ENCODE peak calls at places on chromosomes 2 and 18, in ten cellular contexts. One of them, this sample, is unnamed.

GRCh38 chr18:23226386-23226785 is 91.1 kb downstream of the CABLES1 start:
- DNase-seq in astrocyte of the spinal cord: peak; percentile 52
- DNase-seq in heart right ventricle: no peak
- DNase-seq in pancreas: no peak
- DNase-seq in cardiac fibroblast: peak; percentile 81
- DNase-seq in body of pancreas: no peak
- DNase-seq in kidney: no peak
- DNase-seq in NB4: no peak
- DNase-seq in AG04450: no peak
- DNase-seq in neural progenitor cell: no peak
- DNase-seq in this sample: no peak

GRCh38 chr2:1341409-1342120 is 71.7 kb upstream of the TPO start:
- DNase-seq in NB4: peak; percentile 7
- DNase-seq in cardiac fibroblast: no peak
- DNase-seq in AG04450: no peak
- DNase-seq in neural progenitor cell: no peak
- DNase-seq in kidney: no peak
- DNase-seq in pancreas: no peak
- DNase-seq in body of pancreas: no peak
- DNase-seq in heart right ventricle: no peak
- DNase-seq in astrocyte of the spinal cord: no peak
- DNase-seq in this sample: no peak

GRCh38 chr2:138787053-138787666 is 7.0 kb upstream of the NXPH2 start:
- DNase-seq in neural progenitor cell: peak; percentile 48
- DNase-seq in heart right ventricle: no peak
- DNase-seq in NB4: peak; percentile 34
- DNase-seq in cardiac fibroblast: peak; percentile 53
- DNase-seq in kidney: no peak
- DNase-seq in body of pancreas: peak; percentile 28
- DNase-seq in AG04450: no peak
- DNase-seq in pancreas: peak; percentile 34
- DNase-seq in astrocyte of the spinal cord: peak; percentile 59
- DNase-seq in this sample: peak; percentile 39

GRCh38 chr2:240704651-240705050 is 13.0 kb downstream of the AQP12A start:
- DNase-seq in AG04450: no peak
- DNase-seq in astrocyte of the spinal cord: no peak
- DNase-seq in heart right ventricle: peak; percentile 4
- DNase-seq in pancreas: no peak
- DNase-seq in cardiac fibroblast: no peak
- DNase-seq in NB4: no peak
- DNase-seq in body of pancreas: no peak
- DNase-seq in kidney: peak; percentile 66
- DNase-seq in neural progenitor cell: no peak
- DNase-seq in this sample: no peak

GRCh38 chr2:235670974-235671787 is 177.3 kb downstream of the AGAP1 start:
- DNase-seq in body of pancreas: no peak
- DNase-seq in cardiac fibroblast: no peak
- DNase-seq in neural progenitor cell: peak; percentile 14
- DNase-seq in pancreas: no peak
- DNase-seq in AG04450: no peak
- DNase-seq in NB4: no peak
- DNase-seq in kidney: no peak
- DNase-seq in astrocyte of the spinal cord: no peak
- DNase-seq in heart right ventricle: no peak
- DNase-seq in this sample: no peak

GRCh38 chr2:20235655-20236302 is 10.8 kb upstream of the SDC1 start:
- DNase-seq in body of pancreas: no peak
- DNase-seq in astrocyte of the spinal cord: no peak
- DNase-seq in NB4: no peak
- DNase-seq in AG04450: no peak
- DNase-seq in heart right ventricle: no peak
- DNase-seq in kidney: peak; percentile 90
- DNase-seq in cardiac fibroblast: no peak
- DNase-seq in pancreas: no peak
- DNase-seq in neural progenitor cell: no peak
- DNase-seq in this sample: no peak

GRCh38 chr2:55511508-55512124 is 7.9 kb upstream of the CFAP36 start:
- DNase-seq in AG04450: no peak
- DNase-seq in kidney: no peak
- DNase-seq in body of pancreas: no peak
- DNase-seq in NB4: peak; percentile 53
- DNase-seq in neural progenitor cell: peak; percentile 64
- DNase-seq in heart right ventricle: no peak
- DNase-seq in astrocyte of the spinal cord: peak; percentile 53
- DNase-seq in cardiac fibroblast: peak; percentile 66
- DNase-seq in pancreas: no peak
- DNase-seq in this sample: peak; percentile 16

GRCh38 chr2:2044658-2045057 is 286.4 kb downstream of the MYT1L start:
- DNase-seq in cardiac fibroblast: no peak
- DNase-seq in astrocyte of the spinal cord: no peak
- DNase-seq in pancreas: no peak
- DNase-seq in body of pancreas: no peak
- DNase-seq in NB4: no peak
- DNase-seq in neural progenitor cell: no peak
- DNase-seq in kidney: no peak
- DNase-seq in heart right ventricle: no peak
- DNase-seq in AG04450: no peak
- DNase-seq in this sample: no peak

GRCh38 chr18:22552254-22552653 is 134.5 kb upstream of the CTAGE1 start:
- DNase-seq in astrocyte of the spinal cord: no peak
- DNase-seq in pancreas: no peak
- DNase-seq in cardiac fibroblast: peak; percentile 28
- DNase-seq in AG04450: no peak
- DNase-seq in neural progenitor cell: no peak
- DNase-seq in heart right ventricle: no peak
- DNase-seq in NB4: no peak
- DNase-seq in kidney: no peak
- DNase-seq in body of pancreas: no peak
- DNase-seq in this sample: no peak

GRCh38 chr18:69985239-69985638 is 37.6 kb upstream of the CD226 start:
- DNase-seq in heart right ventricle: no peak
- DNase-seq in kidney: no peak
- DNase-seq in NB4: no peak
- DNase-seq in cardiac fibroblast: no peak
- DNase-seq in body of pancreas: no peak
- DNase-seq in astrocyte of the spinal cord: no peak
- DNase-seq in pancreas: no peak
- DNase-seq in neural progenitor cell: no peak
- DNase-seq in AG04450: no peak
- DNase-seq in this sample: no peak

GRCh38 chr2:104599802-104600510 is 254.0 kb upstream of the POU3F3 start:
- DNase-seq in heart right ventricle: no peak
- DNase-seq in body of pancreas: no peak
- DNase-seq in kidney: no peak
- DNase-seq in NB4: peak; percentile 78
- DNase-seq in astrocyte of the spinal cord: peak; percentile 85
- DNase-seq in neural progenitor cell: no peak
- DNase-seq in cardiac fibroblast: peak; percentile 23
- DNase-seq in pancreas: no peak
- DNase-seq in AG04450: no peak
- DNase-seq in this sample: peak; percentile 90

GRCh38 chr18:45765740-45766139 is 41.8 kb downstream of the SLC14A1 start:
- DNase-seq in cardiac fibroblast: peak; percentile 48
- DNase-seq in AG04450: no peak
- DNase-seq in astrocyte of the spinal cord: no peak
- DNase-seq in pancreas: no peak
- DNase-seq in NB4: no peak
- DNase-seq in neural progenitor cell: no peak
- DNase-seq in heart right ventricle: no peak
- DNase-seq in body of pancreas: no peak
- DNase-seq in kidney: no peak
- DNase-seq in this sample: no peak

GRCh38 chr2:189092936-189093335 is 86.6 kb downstream of the COL5A2 start:
- DNase-seq in neural progenitor cell: no peak
- DNase-seq in pancreas: no peak
- DNase-seq in astrocyte of the spinal cord: peak; percentile 81
- DNase-seq in AG04450: no peak
- DNase-seq in cardiac fibroblast: peak; percentile 94
- DNase-seq in NB4: no peak
- DNase-seq in heart right ventricle: no peak
- DNase-seq in body of pancreas: no peak
- DNase-seq in kidney: no peak
- DNase-seq in this sample: peak; percentile 70

GRCh38 chr18:35041752-35042379 is 653 bp downstream of the MAPRE2 start:
- DNase-seq in NB4: no peak
- DNase-seq in body of pancreas: no peak
- DNase-seq in kidney: no peak
- DNase-seq in astrocyte of the spinal cord: no peak
- DNase-seq in AG04450: no peak
- DNase-seq in heart right ventricle: no peak
- DNase-seq in neural progenitor cell: peak; percentile 36
- DNase-seq in pancreas: no peak
- DNase-seq in cardiac fibroblast: peak; percentile 12
- DNase-seq in this sample: no peak

GRCh38 chr2:95267458-95268207 is 6.6 kb upstream of the PROM2 start:
- DNase-seq in neural progenitor cell: no peak
- DNase-seq in kidney: peak; percentile 32
- DNase-seq in astrocyte of the spinal cord: peak; percentile 22
- DNase-seq in NB4: no peak
- DNase-seq in body of pancreas: no peak
- DNase-seq in AG04450: no peak
- DNase-seq in cardiac fibroblast: no peak
- DNase-seq in pancreas: no peak
- DNase-seq in heart right ventricle: no peak
- DNase-seq in this sample: peak; percentile 34

GRCh38 chr2:28896906-28897305 is 2.4 kb downstream of the WDR43 start:
- DNase-seq in NB4: no peak
- DNase-seq in astrocyte of the spinal cord: peak; percentile 16
- DNase-seq in AG04450: no peak
- DNase-seq in cardiac fibroblast: no peak
- DNase-seq in heart right ventricle: no peak
- DNase-seq in neural progenitor cell: no peak
- DNase-seq in body of pancreas: no peak
- DNase-seq in pancreas: no peak
- DNase-seq in kidney: no peak
- DNase-seq in this sample: no peak

GRCh38 chr2:1581965-1582625 is 162.2 kb downstream of the PXDN start:
- DNase-seq in kidney: no peak
- DNase-seq in astrocyte of the spinal cord: no peak
- DNase-seq in body of pancreas: no peak
- DNase-seq in cardiac fibroblast: peak; percentile 26
- DNase-seq in heart right ventricle: no peak
- DNase-seq in AG04450: no peak
- DNase-seq in pancreas: no peak
- DNase-seq in neural progenitor cell: peak; percentile 26
- DNase-seq in NB4: no peak
- DNase-seq in this sample: no peak

GRCh38 chr2:235511187-235511661 is 17.4 kb downstream of the AGAP1 start:
- DNase-seq in heart right ventricle: no peak
- DNase-seq in NB4: no peak
- DNase-seq in neural progenitor cell: no peak
- DNase-seq in astrocyte of the spinal cord: peak; percentile 87
- DNase-seq in AG04450: peak; percentile 48
- DNase-seq in body of pancreas: peak; percentile 45
- DNase-seq in cardiac fibroblast: peak; percentile 69
- DNase-seq in pancreas: peak; percentile 64
- DNase-seq in kidney: peak; percentile 86
- DNase-seq in this sample: peak; percentile 81

GRCh38 chr2:176285321-176285720 is 16.1 kb downstream of the MTX2 start:
- DNase-seq in neural progenitor cell: no peak
- DNase-seq in AG04450: no peak
- DNase-seq in kidney: no peak
- DNase-seq in cardiac fibroblast: no peak
- DNase-seq in pancreas: no peak
- DNase-seq in astrocyte of the spinal cord: no peak
- DNase-seq in body of pancreas: no peak
- DNase-seq in heart right ventricle: no peak
- DNase-seq in NB4: no peak
- DNase-seq in this sample: no peak

GRCh38 chr2:36326286-36326685 is 29.3 kb upstream of the CRIM1 start:
- DNase-seq in pancreas: no peak
- DNase-seq in NB4: no peak
- DNase-seq in astrocyte of the spinal cord: no peak
- DNase-seq in neural progenitor cell: no peak
- DNase-seq in body of pancreas: no peak
- DNase-seq in heart right ventricle: no peak
- DNase-seq in AG04450: no peak
- DNase-seq in kidney: no peak
- DNase-seq in cardiac fibroblast: no peak
- DNase-seq in this sample: no peak
- TF ChIP-seq CTCF in pancreas: no peak
- TF ChIP-seq CTCF in NB4: no peak
- TF ChIP-seq CTCF in astrocyte of the spinal cord: no peak
- TF ChIP-seq CTCF in neural progenitor cell: no peak
- TF ChIP-seq CTCF in body of pancreas: no peak
- TF ChIP-seq CTCF in heart right ventricle: no peak
- TF ChIP-seq CTCF in AG04450: no peak
- TF ChIP-seq CTCF in kidney: no peak
- TF ChIP-seq CTCF in cardiac fibroblast: no peak
- TF ChIP-seq CTCF in this sample: no peak

GRCh38 chr2:3482363-3482821 is 36.9 kb downstream of the ADI1 start:
- DNase-seq in pancreas: no peak
- DNase-seq in neural progenitor cell: no peak
- DNase-seq in body of pancreas: no peak
- DNase-seq in astrocyte of the spinal cord: no peak
- DNase-seq in kidney: no peak
- DNase-seq in NB4: no peak
- DNase-seq in AG04450: no peak
- DNase-seq in heart right ventricle: no peak
- DNase-seq in cardiac fibroblast: no peak
- DNase-seq in this sample: no peak
- H3K4me3 ChIP-seq in pancreas: no peak overlapping the region
- H3K4me3 ChIP-seq in neural progenitor cell: no peak overlapping the region
- H3K4me3 ChIP-seq in body of pancreas: no peak overlapping the region
- H3K4me3 ChIP-seq in astrocyte of the spinal cord: no peak overlapping the region
- H3K4me3 ChIP-seq in kidney: no peak overlapping the region
- H3K4me3 ChIP-seq in NB4: no peak overlapping the region
- H3K4me3 ChIP-seq in AG04450: no peak overlapping the region
- H3K4me3 ChIP-seq in heart right ventricle: no peak overlapping the region
- H3K4me3 ChIP-seq in cardiac fibroblast: no peak overlapping the region
- H3K4me3 ChIP-seq in this sample: no peak overlapping the region

GRCh38 chr18:74281639-74282358 is 10.0 kb downstream of the CYB5A start:
- DNase-seq in NB4: peak; percentile 8
- DNase-seq in kidney: no peak
- DNase-seq in neural progenitor cell: no peak
- DNase-seq in pancreas: no peak
- DNase-seq in AG04450: no peak
- DNase-seq in heart right ventricle: no peak
- DNase-seq in cardiac fibroblast: peak; percentile 52
- DNase-seq in astrocyte of the spinal cord: no peak
- DNase-seq in body of pancreas: no peak
- DNase-seq in this sample: no peak
- TF ChIP-seq CTCF in NB4: no peak
- TF ChIP-seq CTCF in kidney: no peak
- TF ChIP-seq CTCF in neural progenitor cell: no peak
- TF ChIP-seq CTCF in pancreas: no peak
- TF ChIP-seq CTCF in AG04450: no peak
- TF ChIP-seq CTCF in heart right ventricle: no peak
- TF ChIP-seq CTCF in cardiac fibroblast: no peak
- TF ChIP-seq CTCF in astrocyte of the spinal cord: no peak
- TF ChIP-seq CTCF in body of pancreas: no peak
- TF ChIP-seq CTCF in this sample: no peak

DNA sequence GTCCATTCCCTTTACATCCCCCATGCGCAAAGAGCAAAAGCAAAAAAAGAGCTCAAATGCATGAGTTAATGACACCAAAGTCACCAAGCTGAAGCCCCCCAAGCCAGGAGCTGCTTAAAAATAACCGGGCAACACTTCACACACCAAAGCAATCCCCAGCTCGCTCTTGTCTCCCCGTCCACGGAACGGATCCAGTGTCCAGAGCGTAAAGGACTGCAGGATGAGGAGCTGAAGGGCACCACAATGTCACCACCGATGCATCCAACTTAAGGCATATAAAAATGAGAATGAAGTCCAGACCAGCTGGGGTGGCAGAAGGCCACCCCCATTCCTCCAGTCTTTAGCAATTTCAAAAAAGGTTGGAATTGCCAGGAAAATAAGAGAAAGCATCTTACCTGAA is 8.7 kb downstream of the SMAD7 start:
- DNase-seq in pancreas: no peak
- DNase-seq in neural progenitor cell: no peak
- DNase-seq in heart right ventricle: no peak
- DNase-seq in cardiac fibroblast: no peak
- DNase-seq in astrocyte of the spinal cord: no peak
- DNase-seq in NB4: no peak
- DNase-seq in body of pancreas: no peak
- DNase-seq in kidney: no peak
- DNase-seq in AG04450: no peak
- DNase-seq in this sample: no peak
- H3K4me3 ChIP-seq in pancreas: no peak overlapping the region
- H3K4me3 ChIP-seq in neural progenitor cell: no peak overlapping the region
- H3K4me3 ChIP-seq in heart right ventricle: no peak overlapping the region
- H3K4me3 ChIP-seq in cardiac fibroblast: no peak overlapping the region
- H3K4me3 ChIP-seq in astrocyte of the spinal cord: no peak overlapping the region
- H3K4me3 ChIP-seq in NB4: no peak overlapping the region
- H3K4me3 ChIP-seq in body of pancreas: no peak overlapping the region
- H3K4me3 ChIP-seq in kidney: peak overlapping the region; percentile 99
- H3K4me3 ChIP-seq in AG04450: no peak overlapping the region
- H3K4me3 ChIP-seq in this sample: no peak overlapping the region